ENCODE peak calls at places on chromosomes 4 and X, in seven cellular contexts. O is foreskin keratinocyte, H is Peyer's patch, Q is NCI-H460, A is GM23248, M is HuH-7.5, S is Daoy. I is an unnamed sample.
A peak's percentile ranks its signal among the peaks of the same experiment; 100 is the strongest.

GRCh38 chr4:175540151-175540550 is 271.9 kb downstream of the GPM6A start:
- DNase-seq in O (peak; percentile 27), H (no peak), Q (no peak), A (no peak), M (no peak), S (no peak), I (no peak)

GRCh38 chrX:110964761-110965160 is 131.2 kb upstream of the PAK3 start:
- DNase-seq in O (no peak), H (no peak), Q (no peak), A (no peak), M (no peak), S (no peak), I (no peak)

GRCh38 chr4:168856312-168856711 is 153.7 kb downstream of the CBR4 start:
- DNase-seq in O (peak; percentile 49), H (no peak), Q (no peak), A (peak; percentile 77), M (no peak), S (peak; percentile 43), I (no peak)

GRCh38 chrX:119381349-119381944 is 17.7 kb upstream of the SLC25A43 start:
- DNase-seq in O (peak; percentile 26), H (no peak), Q (no peak), A (no peak), M (no peak), S (no peak), I (no peak)

GRCh38 chrX:153423652-153424051 is 12.4 kb downstream of the ZFP92 start:
- DNase-seq in O (no peak), H (no peak), Q (no peak), A (no peak), M (no peak), S (no peak), I (no peak)

GRCh38 chr4:173017802-173018201 is 150.8 kb upstream of the GALNT7 start:
- DNase-seq in O (no peak), H (no peak), Q (no peak), A (no peak), M (no peak), S (no peak), I (no peak)

GRCh38 chr4:21652508-21653108 is 296.0 kb downstream of the KCNIP4 start:
- DNase-seq in O (no peak), H (no peak), Q (no peak), A (no peak), M (no peak), S (no peak), I (no peak)

GRCh38 chr4:29549308-29549707 is 1170.9 kb upstream of the PCDH7 start:
- DNase-seq in O (peak; percentile 13), H (no peak), Q (no peak), A (no peak), M (no peak), S (no peak), I (no peak)

GRCh38 chr4:7769936-7770674 is 169.6 kb downstream of the AFAP1 start:
- DNase-seq in O (no peak), H (peak; percentile 50), Q (no peak), A (peak; percentile 43), M (peak; percentile 66), S (no peak), I (no peak)

GRCh38 chr4:43547560-43547959 is 655.0 kb downstream of the GRXCR1 start:
- DNase-seq in O (no peak), H (no peak), Q (no peak), A (no peak), M (no peak), S (no peak), I (no peak)

GRCh38 chr4:81807927-81808672 is 336.4 kb upstream of the RASGEF1B start:
- DNase-seq in O (no peak), H (no peak), Q (no peak), A (no peak), M (no peak), S (peak; percentile 54), I (no peak)

GRCh38 chr4:114383721-114384120 is 214.9 kb upstream of the UGT8 start:
- DNase-seq in O (peak; percentile 53), H (no peak), Q (no peak), A (peak; percentile 92), M (no peak), S (peak; percentile 52), I (no peak)

GRCh38 chrX:14064632-14065432 is 35.1 kb upstream of the GEMIN8 start:
- DNase-seq in O (no peak), H (peak; percentile 46), Q (peak; percentile 91), A (no peak), M (peak; percentile 5), S (peak; percentile 71), I (no peak)

GRCh38 chrX:17397074-17397473 is 22.1 kb downstream of the NHS start:
- DNase-seq in O (no peak), H (no peak), Q (no peak), A (peak; percentile 42), M (no peak), S (peak; percentile 47), I (no peak)

GRCh38 chr4:54961357-54961975 is 163.9 kb downstream of the KDR start:
- DNase-seq in O (no peak), H (no peak), Q (peak; percentile 6), A (peak; percentile 60), M (no peak), S (no peak), I (no peak)